ENCODE peak calls at places on chromosomes 1 and 21, in ten cellular contexts. One of them, this sample, is unnamed. For H3K4me1, the result is how much of the 10 kb centered on the place peaks cover.

GRCh38 chr1:242219298-242219901 is 220.5 kb upstream of the MAP1LC3C start:
- DNase-seq in Panc1: no peak
- DNase-seq in IMR-90: no peak
- DNase-seq in transverse colon: no peak
- DNase-seq in hepatocyte: no peak
- DNase-seq in pancreas: no peak
- DNase-seq in effector memory CD4-positive, alpha-beta T cell: no peak
- DNase-seq in body of pancreas: no peak
- DNase-seq in adipocyte: no peak
- DNase-seq in psoas muscle: no peak
- DNase-seq in this sample: no peak

GRCh38 chr1:243939167-243939848 is 89.3 kb upstream of the AKT3 start:
- DNase-seq in Panc1: no peak
- DNase-seq in IMR-90: peak
- DNase-seq in transverse colon: no peak
- DNase-seq in hepatocyte: no peak
- DNase-seq in pancreas: no peak
- DNase-seq in effector memory CD4-positive, alpha-beta T cell: no peak
- DNase-seq in body of pancreas: no peak
- DNase-seq in adipocyte: peak
- DNase-seq in psoas muscle: no peak
- DNase-seq in this sample: no peak

GRCh38 chr1:153570874-153571273 is 5.2 kb upstream of the S100A2 start:
- DNase-seq in Panc1: no peak
- DNase-seq in IMR-90: no peak
- DNase-seq in transverse colon: no peak
- DNase-seq in hepatocyte: peak
- DNase-seq in pancreas: no peak
- DNase-seq in effector memory CD4-positive, alpha-beta T cell: no peak
- DNase-seq in body of pancreas: no peak
- DNase-seq in adipocyte: no peak
- DNase-seq in psoas muscle: no peak
- DNase-seq in this sample: no peak

GRCh38 chr21:44085491-44086321 is 21.5 kb upstream of the PWP2 start:
- DNase-seq in Panc1: no peak
- DNase-seq in IMR-90: no peak
- DNase-seq in transverse colon: no peak
- DNase-seq in hepatocyte: no peak
- DNase-seq in pancreas: no peak
- DNase-seq in effector memory CD4-positive, alpha-beta T cell: no peak
- DNase-seq in body of pancreas: no peak
- DNase-seq in adipocyte: no peak
- DNase-seq in psoas muscle: no peak
- DNase-seq in this sample: no peak

GRCh38 chr1:58576727-58577675 is at the start of gene TACSTD2:
- DNase-seq in Panc1: no peak
- DNase-seq in IMR-90: no peak
- DNase-seq in transverse colon: peak
- DNase-seq in hepatocyte: peak
- DNase-seq in pancreas: peak
- DNase-seq in effector memory CD4-positive, alpha-beta T cell: no peak
- DNase-seq in body of pancreas: peak
- DNase-seq in adipocyte: peak
- DNase-seq in psoas muscle: peak
- DNase-seq in this sample: no peak

GRCh38 chr1:29448456-29449317 is 212.4 kb downstream of the PTPRU start:
- DNase-seq in Panc1: no peak
- DNase-seq in IMR-90: no peak
- DNase-seq in transverse colon: no peak
- DNase-seq in hepatocyte: no peak
- DNase-seq in pancreas: no peak
- DNase-seq in effector memory CD4-positive, alpha-beta T cell: no peak
- DNase-seq in body of pancreas: no peak
- DNase-seq in adipocyte: no peak
- DNase-seq in psoas muscle: no peak
- DNase-seq in this sample: no peak

GRCh38 chr1:93440272-93440671 is 7.6 kb upstream of the FNBP1L start:
- DNase-seq in Panc1: no peak
- DNase-seq in IMR-90: no peak
- DNase-seq in transverse colon: no peak
- DNase-seq in hepatocyte: no peak
- DNase-seq in pancreas: no peak
- DNase-seq in effector memory CD4-positive, alpha-beta T cell: no peak
- DNase-seq in body of pancreas: no peak
- DNase-seq in adipocyte: no peak
- DNase-seq in psoas muscle: no peak
- DNase-seq in this sample: no peak

GRCh38 chr21:33936221-33937038 is 20.8 kb upstream of the ATP5PO start:
- DNase-seq in Panc1: no peak
- DNase-seq in IMR-90: no peak
- DNase-seq in transverse colon: no peak
- DNase-seq in hepatocyte: no peak
- DNase-seq in pancreas: no peak
- DNase-seq in effector memory CD4-positive, alpha-beta T cell: peak
- DNase-seq in body of pancreas: no peak
- DNase-seq in adipocyte: no peak
- DNase-seq in psoas muscle: no peak
- DNase-seq in this sample: no peak

GRCh38 chr1:92201973-92202372 is 15.7 kb upstream of the C1orf146 start:
- DNase-seq in Panc1: no peak
- DNase-seq in IMR-90: no peak
- DNase-seq in transverse colon: no peak
- DNase-seq in hepatocyte: no peak
- DNase-seq in pancreas: no peak
- DNase-seq in effector memory CD4-positive, alpha-beta T cell: no peak
- DNase-seq in body of pancreas: no peak
- DNase-seq in adipocyte: no peak
- DNase-seq in psoas muscle: no peak
- DNase-seq in this sample: no peak

GRCh38 chr1:53470155-53470554 is 11.0 kb downstream of the DMRTB1 start:
- DNase-seq in Panc1: no peak
- DNase-seq in IMR-90: peak
- DNase-seq in transverse colon: peak
- DNase-seq in hepatocyte: peak
- DNase-seq in pancreas: peak
- DNase-seq in effector memory CD4-positive, alpha-beta T cell: no peak
- DNase-seq in body of pancreas: peak
- DNase-seq in adipocyte: peak
- DNase-seq in psoas muscle: peak
- DNase-seq in this sample: peak

GRCh38 chr1:239025997-239026694 is 360.2 kb upstream of the CHRM3 start:
- DNase-seq in Panc1: no peak
- DNase-seq in IMR-90: no peak
- DNase-seq in transverse colon: no peak
- DNase-seq in hepatocyte: no peak
- DNase-seq in pancreas: no peak
- DNase-seq in effector memory CD4-positive, alpha-beta T cell: no peak
- DNase-seq in body of pancreas: no peak
- DNase-seq in adipocyte: no peak
- DNase-seq in psoas muscle: no peak
- DNase-seq in this sample: no peak

GRCh38 chr1:4512622-4513021 is 141.8 kb upstream of the AJAP1 start:
- DNase-seq in Panc1: no peak
- DNase-seq in IMR-90: no peak
- DNase-seq in transverse colon: no peak
- DNase-seq in hepatocyte: peak
- DNase-seq in pancreas: no peak
- DNase-seq in effector memory CD4-positive, alpha-beta T cell: no peak
- DNase-seq in body of pancreas: no peak
- DNase-seq in adipocyte: no peak
- DNase-seq in psoas muscle: peak
- DNase-seq in this sample: no peak

GRCh38 chr1:194857413-194857812 is 1671.0 kb upstream of the B3GALT2 start:
- DNase-seq in Panc1: no peak
- DNase-seq in IMR-90: no peak
- DNase-seq in transverse colon: no peak
- DNase-seq in hepatocyte: no peak
- DNase-seq in pancreas: no peak
- DNase-seq in effector memory CD4-positive, alpha-beta T cell: no peak
- DNase-seq in body of pancreas: no peak
- DNase-seq in adipocyte: no peak
- DNase-seq in psoas muscle: no peak
- DNase-seq in this sample: no peak

GRCh38 chr21:45135868-45136267 is 61.5 kb downstream of the ADARB1 start:
- DNase-seq in Panc1: no peak
- DNase-seq in IMR-90: no peak
- DNase-seq in transverse colon: no peak
- DNase-seq in hepatocyte: no peak
- DNase-seq in pancreas: no peak
- DNase-seq in effector memory CD4-positive, alpha-beta T cell: no peak
- DNase-seq in body of pancreas: no peak
- DNase-seq in adipocyte: no peak
- DNase-seq in psoas muscle: peak
- DNase-seq in this sample: no peak

DNA sequence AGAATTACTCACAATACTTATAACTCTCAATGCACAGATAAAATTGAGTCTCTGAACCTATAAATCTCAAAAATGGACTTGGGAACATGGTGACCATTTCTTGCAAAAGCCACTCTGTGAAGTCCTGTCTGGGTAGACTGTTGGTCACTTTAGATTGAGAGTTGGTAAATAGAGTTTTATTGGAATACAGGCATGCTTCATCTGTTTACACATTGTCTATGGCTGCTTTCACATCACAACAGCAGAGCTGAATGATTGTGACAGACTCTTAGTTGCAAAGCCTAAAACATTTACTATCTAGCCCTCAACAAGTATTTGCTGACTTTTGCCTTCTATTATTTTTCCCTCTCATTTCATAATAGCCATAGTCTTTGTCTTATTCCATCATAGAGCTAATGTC is 24.1 kb upstream of the ASPM start:
- DNase-seq in Panc1: no peak
- DNase-seq in IMR-90: no peak
- DNase-seq in transverse colon: no peak
- DNase-seq in hepatocyte: no peak
- DNase-seq in pancreas: no peak
- DNase-seq in effector memory CD4-positive, alpha-beta T cell: no peak
- DNase-seq in body of pancreas: no peak
- DNase-seq in adipocyte: no peak
- DNase-seq in psoas muscle: no peak
- DNase-seq in this sample: no peak
- H3K4me1 ChIP-seq in Panc1: under half
- H3K4me1 ChIP-seq in IMR-90: under half
- H3K4me1 ChIP-seq in transverse colon: under half
- H3K4me1 ChIP-seq in hepatocyte: under half
- H3K4me1 ChIP-seq in pancreas: under half
- H3K4me1 ChIP-seq in effector memory CD4-positive, alpha-beta T cell: under half
- H3K4me1 ChIP-seq in body of pancreas: under half
- H3K4me1 ChIP-seq in adipocyte: under half
- H3K4me1 ChIP-seq in psoas muscle: under half
- H3K4me1 ChIP-seq in this sample: under half

DNA sequence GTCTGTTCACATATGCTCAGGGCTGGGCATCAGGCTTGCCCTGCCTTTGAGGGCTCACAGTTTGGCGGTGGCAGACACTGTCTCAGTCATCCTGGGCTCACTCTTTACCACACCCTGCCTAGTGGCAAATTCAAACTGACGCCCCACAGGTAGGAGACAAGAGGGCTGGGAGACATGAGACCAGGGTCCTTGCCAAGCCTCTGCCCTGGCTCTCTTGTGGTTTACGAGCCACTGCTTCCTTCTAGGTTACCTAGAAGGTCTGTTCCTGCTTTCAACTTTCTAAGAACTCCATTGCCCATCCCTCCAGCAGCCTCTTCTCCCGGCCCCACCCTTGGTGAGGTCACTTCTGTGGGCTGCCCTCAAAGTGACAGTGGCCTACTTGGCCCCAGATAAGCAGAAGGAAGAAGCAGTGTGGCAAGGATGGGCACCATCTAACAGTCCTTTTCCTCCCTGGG is 10.5 kb downstream of the KIF21B start:
- DNase-seq in Panc1: no peak
- DNase-seq in IMR-90: no peak
- DNase-seq in transverse colon: peak
- DNase-seq in hepatocyte: no peak
- DNase-seq in pancreas: no peak
- DNase-seq in effector memory CD4-positive, alpha-beta T cell: no peak
- DNase-seq in body of pancreas: no peak
- DNase-seq in adipocyte: no peak
- DNase-seq in psoas muscle: no peak
- DNase-seq in this sample: no peak
- H3K4me1 ChIP-seq in Panc1: under half
- H3K4me1 ChIP-seq in IMR-90: under half
- H3K4me1 ChIP-seq in transverse colon: under half
- H3K4me1 ChIP-seq in hepatocyte: under half
- H3K4me1 ChIP-seq in pancreas: under half
- H3K4me1 ChIP-seq in effector memory CD4-positive, alpha-beta T cell: half or more
- H3K4me1 ChIP-seq in body of pancreas: under half
- H3K4me1 ChIP-seq in adipocyte: under half
- H3K4me1 ChIP-seq in psoas muscle: under half
- H3K4me1 ChIP-seq in this sample: under half

GRCh38 chr1:178573330-178573729 is 60.4 kb downstream of the TEX35 start:
- DNase-seq in Panc1: no peak
- DNase-seq in IMR-90: no peak
- DNase-seq in transverse colon: no peak
- DNase-seq in hepatocyte: no peak
- DNase-seq in pancreas: no peak
- DNase-seq in effector memory CD4-positive, alpha-beta T cell: no peak
- DNase-seq in body of pancreas: no peak
- DNase-seq in adipocyte: no peak
- DNase-seq in psoas muscle: no peak
- DNase-seq in this sample: no peak

GRCh38 chr1:178575611-178576331 is 62.9 kb downstream of the TEX35 start:
- DNase-seq in Panc1: no peak
- DNase-seq in IMR-90: peak
- DNase-seq in transverse colon: no peak
- DNase-seq in hepatocyte: peak
- DNase-seq in pancreas: no peak
- DNase-seq in effector memory CD4-positive, alpha-beta T cell: no peak
- DNase-seq in body of pancreas: no peak
- DNase-seq in adipocyte: no peak
- DNase-seq in psoas muscle: no peak
- DNase-seq in this sample: no peak

GRCh38 chr1:178572604-178573003 is 59.7 kb downstream of the TEX35 start:
- DNase-seq in Panc1: no peak
- DNase-seq in IMR-90: no peak
- DNase-seq in transverse colon: no peak
- DNase-seq in hepatocyte: no peak
- DNase-seq in pancreas: no peak
- DNase-seq in effector memory CD4-positive, alpha-beta T cell: no peak
- DNase-seq in body of pancreas: no peak
- DNase-seq in adipocyte: no peak
- DNase-seq in psoas muscle: no peak
- DNase-seq in this sample: no peak

GRCh38 chr1:178574345-178574744 is 61.4 kb downstream of the TEX35 start:
- DNase-seq in Panc1: no peak
- DNase-seq in IMR-90: no peak
- DNase-seq in transverse colon: no peak
- DNase-seq in hepatocyte: no peak
- DNase-seq in pancreas: no peak
- DNase-seq in effector memory CD4-positive, alpha-beta T cell: no peak
- DNase-seq in body of pancreas: no peak
- DNase-seq in adipocyte: no peak
- DNase-seq in psoas muscle: no peak
- DNase-seq in this sample: no peak

GRCh38 chr1:178571807-178572206 is 58.9 kb downstream of the TEX35 start:
- DNase-seq in Panc1: no peak
- DNase-seq in IMR-90: no peak
- DNase-seq in transverse colon: no peak
- DNase-seq in hepatocyte: no peak
- DNase-seq in pancreas: no peak
- DNase-seq in effector memory CD4-positive, alpha-beta T cell: no peak
- DNase-seq in body of pancreas: no peak
- DNase-seq in adipocyte: no peak
- DNase-seq in psoas muscle: no peak
- DNase-seq in this sample: no peak
- H3K4me1 ChIP-seq in Panc1: under half
- H3K4me1 ChIP-seq in IMR-90: under half
- H3K4me1 ChIP-seq in transverse colon: under half
- H3K4me1 ChIP-seq in hepatocyte: under half
- H3K4me1 ChIP-seq in pancreas: under half
- H3K4me1 ChIP-seq in effector memory CD4-positive, alpha-beta T cell: under half
- H3K4me1 ChIP-seq in body of pancreas: under half
- H3K4me1 ChIP-seq in adipocyte: under half
- H3K4me1 ChIP-seq in psoas muscle: under half
- H3K4me1 ChIP-seq in this sample: under half

GRCh38 chr1:160125761-160126160 is 10.2 kb downstream of the ATP1A2 start:
- DNase-seq in Panc1: no peak
- DNase-seq in IMR-90: peak
- DNase-seq in transverse colon: no peak
- DNase-seq in hepatocyte: no peak
- DNase-seq in pancreas: no peak
- DNase-seq in effector memory CD4-positive, alpha-beta T cell: no peak
- DNase-seq in body of pancreas: no peak
- DNase-seq in adipocyte: no peak
- DNase-seq in psoas muscle: no peak
- DNase-seq in this sample: no peak
- H3K4me1 ChIP-seq in Panc1: under half
- H3K4me1 ChIP-seq in IMR-90: under half
- H3K4me1 ChIP-seq in transverse colon: under half
- H3K4me1 ChIP-seq in hepatocyte: under half
- H3K4me1 ChIP-seq in pancreas: under half
- H3K4me1 ChIP-seq in effector memory CD4-positive, alpha-beta T cell: under half
- H3K4me1 ChIP-seq in body of pancreas: under half
- H3K4me1 ChIP-seq in adipocyte: half or more
- H3K4me1 ChIP-seq in psoas muscle: half or more
- H3K4me1 ChIP-seq in this sample: half or more

This sample was measured in right atrium auricular region.